ENCODE peak calls at places on chromosomes 6 and 20, in nine cellular contexts. Q, D, W, A, R, O, B, H and I are unnamed samples.

GRCh38 chr20:10357061-10357708 is 76.8 kb downstream of the MKKS start:
- DNase-seq in W (no peak), H (no peak), D (no peak), R (no peak), A (no peak), Q (no peak), B (no peak), O (no peak), I (no peak)

GRCh38 chr6:36120979-36121706 is 9.2 kb upstream of the MAPK13 start:
- DNase-seq in A (no peak), B (no peak), R (peak), Q (peak), D (peak), W (peak), O (no peak), H (no peak), I (peak)

GRCh38 chr6:11556308-11556707 is 18.8 kb downstream of the TMEM170B start:
- DNase-seq in B (no peak), D (no peak), R (no peak), W (no peak), O (peak), Q (no peak), A (no peak), H (no peak), I (no peak)

GRCh38 chr6:55239099-55239498 is 64.8 kb downstream of the HCRTR2 start:
- DNase-seq in H (peak), A (no peak), W (no peak), O (no peak), R (no peak), Q (no peak), B (no peak), D (no peak), I (peak)

GRCh38 chr20:57458400-57459160 is 66.4 kb downstream of the CTCFL start:
- DNase-seq in R (no peak), B (no peak), H (no peak), D (no peak), Q (no peak), W (no peak), A (no peak), O (no peak), I (no peak)

GRCh38 chr6:154234019-154234772 is 122.4 kb downstream of the IPCEF1 start:
- DNase-seq in R (peak), A (no peak), B (no peak), D (no peak), H (no peak), O (no peak), W (no peak), Q (no peak), I (no peak)

GRCh38 chr6:34466242-34467185 is 638 bp downstream of the PACSIN1 start:
- DNase-seq in A (no peak), B (no peak), O (no peak), H (no peak), W (no peak), D (no peak), Q (no peak), R (no peak), I (no peak)

GRCh38 chr6:38264605-38265004 is 375.1 kb downstream of the BTBD9 start:
- DNase-seq in B (no peak), R (no peak), H (no peak), O (peak), W (no peak), Q (no peak), A (no peak), D (no peak), I (peak)

GRCh38 chr20:44959082-44959895 is 908 bp downstream of the TOMM34 start:
- DNase-seq in A (no peak), H (peak), B (no peak), W (peak), D (no peak), O (peak), R (peak), Q (peak), I (peak)

GRCh38 chr6:75735491-75736186 is 13.4 kb upstream of the MYO6 start:
- DNase-seq in D (no peak), W (peak), A (no peak), H (no peak), B (no peak), R (peak), O (no peak), Q (no peak), I (peak)

GRCh38 chr20:31698803-31699718 is 23.6 kb downstream of the BCL2L1 start:
- DNase-seq in B (no peak), D (peak), O (peak), H (peak), W (peak), Q (peak), R (peak), A (no peak), I (peak)

GRCh38 chr6:125004797-125005595 is 42.8 kb downstream of the RNF217 start:
- DNase-seq in H (no peak), O (no peak), A (no peak), Q (no peak), D (no peak), W (no peak), R (no peak), B (no peak), I (no peak)

GRCh38 chr6:128655978-128656498 is 135.6 kb upstream of the PTPRK start:
- DNase-seq in Q (peak), O (no peak), W (peak), R (no peak), B (no peak), A (no peak), H (no peak), D (no peak), I (peak)

GRCh38 chr6:138765896-138766487 is 7.6 kb upstream of the CCDC28A start:
- DNase-seq in B (peak), W (peak), D (no peak), H (peak), A (peak), R (peak), Q (no peak), O (no peak), I (peak)

GRCh38 chr20:37986873-37987601 is 46.2 kb downstream of the TTI1 start:
- DNase-seq in A (no peak), B (peak), Q (no peak), D (no peak), W (no peak), R (no peak), O (peak), H (no peak), I (no peak)

GRCh38 chr6:166955865-166956443 is 396 bp downstream of the RNASET2 start:
- DNase-seq in A (no peak), H (no peak), B (no peak), D (peak), W (no peak), R (no peak), Q (no peak), O (peak), I (no peak)

GRCh38 chr6:34529665-34530327 is 26.3 kb downstream of the SPDEF start:
- DNase-seq in R (no peak), D (no peak), Q (no peak), H (no peak), A (no peak), O (no peak), W (no peak), B (no peak), I (no peak)

GRCh38 chr6:36224918-36225461 is 28.4 kb downstream of the BRPF3 start:
- DNase-seq in A (no peak), H (no peak), R (no peak), Q (no peak), D (no peak), W (peak), O (no peak), B (no peak), I (peak)

GRCh38 chr20:62197801-62198200 is 15.0 kb downstream of the MTG2 start:
- DNase-seq in A (no peak), W (no peak), R (no peak), H (no peak), D (no peak), Q (no peak), O (no peak), B (no peak), I (no peak)

GRCh38 chr6:137702791-137703424 is 164.2 kb upstream of the TNFAIP3 start:
- DNase-seq in H (peak), O (peak), D (no peak), R (no peak), B (no peak), Q (no peak), A (no peak), W (no peak), I (no peak)

GRCh38 chr6:12841619-12842018 is 125.1 kb downstream of the PHACTR1 start:
- DNase-seq in Q (no peak), R (no peak), D (no peak), B (no peak), A (no peak), W (no peak), H (no peak), O (no peak), I (no peak)

GRCh38 chr6:26065952-26066380 is 21.3 kb upstream of the HFE start:
- DNase-seq in D (no peak), W (peak), A (peak), Q (peak), H (peak), O (peak), R (peak), B (peak), I (peak)

GRCh38 chr20:58514321-58515239 is 619 bp downstream of the APCDD1L start:
- DNase-seq in A (no peak), H (no peak), Q (no peak), W (peak), O (peak), D (peak), R (no peak), B (no peak), I (peak)

GRCh38 chr6:6039946-6040509 is 33.3 kb upstream of the NRN1 start:
- DNase-seq in B (no peak), R (no peak), H (no peak), A (no peak), Q (no peak), O (no peak), D (no peak), W (no peak), I (no peak)

GRCh38 chr6:14117158-14118090 is at the start of gene CD83:
- DNase-seq in O (peak), H (peak), Q (peak), D (peak), A (peak), B (peak), R (peak), W (peak), I (peak)

GRCh38 chr20:48659888-48660287 is 167.9 kb downstream of the PREX1 start:
- DNase-seq in A (no peak), D (no peak), O (no peak), B (no peak), Q (no peak), H (no peak), R (no peak), W (no peak), I (no peak)

GRCh38 chr20:64065973-64066341 is 3.0 kb downstream of the TCEA2 start:
- DNase-seq in B (no peak), W (peak), R (peak), D (no peak), O (no peak), A (peak), H (peak), Q (peak), I (peak)

GRCh38 chr6:26554669-26555504 is 16.7 kb downstream of the HMGN4 start:
- DNase-seq in B (no peak), O (peak), H (peak), Q (peak), A (no peak), D (no peak), R (no peak), W (peak), I (peak)

GRCh38 chr6:109610555-109610954 is 80.4 kb downstream of the AK9 start:
- DNase-seq in H (no peak), B (no peak), O (no peak), Q (no peak), D (no peak), R (no peak), W (no peak), A (no peak), I (peak)

GRCh38 chr6:107786709-107787588 is 37.2 kb downstream of the SCML4 start:
- DNase-seq in O (no peak), W (no peak), H (no peak), A (no peak), Q (no peak), D (no peak), R (peak), B (peak), I (no peak)

GRCh38 chr6:32968093-32968769 is at the start of gene BRD2:
- DNase-seq in A (peak), W (peak), B (peak), D (peak), Q (peak), H (peak), R (peak), O (peak), I (peak)

GRCh38 chr20:58577871-58578615 is 62.8 kb upstream of the APCDD1L start:
- DNase-seq in H (no peak), R (no peak), O (no peak), B (no peak), A (no peak), W (peak), Q (no peak), D (peak), I (no peak)

GRCh38 chr6:43669050-43669921 is 18.3 kb downstream of the MRPS18A start:
- DNase-seq in R (no peak), H (no peak), W (peak), A (no peak), D (peak), B (no peak), O (peak), Q (no peak), I (peak)

GRCh38 chr6:142744836-142745235 is 200.1 kb downstream of the HIVEP2 start:
- DNase-seq in W (peak), A (no peak), O (no peak), B (no peak), Q (no peak), R (no peak), H (no peak), D (no peak), I (peak)

GRCh38 chr20:32468313-32468640 is 110.1 kb downstream of the ASXL1 start:
- DNase-seq in W (no peak), A (no peak), O (no peak), D (no peak), Q (no peak), B (no peak), H (no peak), R (no peak), I (no peak)

GRCh38 chr20:63284083-63284440 is 8.9 kb upstream of the COL20A1 start:
- DNase-seq in R (no peak), W (no peak), Q (no peak), D (no peak), O (no peak), B (no peak), A (no peak), H (no peak), I (no peak)

GRCh38 chr6:72424476-72424875 is 197.4 kb upstream of the KCNQ5 start:
- DNase-seq in H (peak), R (no peak), B (no peak), A (no peak), O (no peak), W (no peak), D (no peak), Q (no peak), I (no peak)

GRCh38 chr20:20207872-20208271 is 155.5 kb downstream of the CFAP61 start:
- DNase-seq in Q (no peak), D (no peak), A (no peak), H (no peak), R (no peak), O (no peak), W (no peak), B (no peak), I (no peak)